ENCODE peak calls at places on chromosomes 1 and 21, in five cellular contexts. One of them, this sample, is unnamed.

GRCh38 chr1:217921126-217921900 is 290.2 kb downstream of the SPATA17 start:
- DNase-seq in H9: no peak
- DNase-seq in nephron progenitor cell: no peak
- DNase-seq in WERI-Rb-1: no peak
- DNase-seq in endothelial cell: no peak
- DNase-seq in this sample: no peak

GRCh38 chr1:2526824-2527552 is 592 bp upstream of the PANK4 start:
- DNase-seq in WERI-Rb-1: no peak
- DNase-seq in H9: no peak
- DNase-seq in endothelial cell: no peak
- DNase-seq in nephron progenitor cell: no peak
- DNase-seq in this sample: no peak

GRCh38 chr21:35344582-35344981 is 295.5 kb upstream of the RUNX1 start:
- DNase-seq in WERI-Rb-1: no peak
- DNase-seq in H9: no peak
- DNase-seq in endothelial cell: no peak
- DNase-seq in nephron progenitor cell: no peak
- DNase-seq in this sample: no peak

GRCh38 chr1:243513726-243514491 is 258.1 kb downstream of the SDCCAG8 start:
- DNase-seq in endothelial cell: no peak
- DNase-seq in H9: no peak
- DNase-seq in WERI-Rb-1: no peak
- DNase-seq in nephron progenitor cell: no peak
- DNase-seq in this sample: no peak

GRCh38 chr1:92277105-92277504 is 21.7 kb downstream of the GLMN start:
- DNase-seq in WERI-Rb-1: no peak
- DNase-seq in nephron progenitor cell: no peak
- DNase-seq in H9: no peak
- DNase-seq in endothelial cell: no peak
- DNase-seq in this sample: no peak

GRCh38 chr1:211735208-211736170 is 60.1 kb upstream of the NEK2 start:
- DNase-seq in WERI-Rb-1: no peak
- DNase-seq in H9: peak; percentile 44
- DNase-seq in nephron progenitor cell: no peak
- DNase-seq in endothelial cell: no peak
- DNase-seq in this sample: no peak

GRCh38 chr1:26021647-26022403 is at the start of gene EXTL1:
- DNase-seq in nephron progenitor cell: peak; percentile 69
- DNase-seq in endothelial cell: peak; percentile 57
- DNase-seq in WERI-Rb-1: peak; percentile 87
- DNase-seq in H9: peak; percentile 85
- DNase-seq in this sample: peak; percentile 80

GRCh38 chr1:61255324-61255703 is 173.0 kb downstream of the NFIA start:
- DNase-seq in endothelial cell: no peak
- DNase-seq in WERI-Rb-1: no peak
- DNase-seq in nephron progenitor cell: no peak
- DNase-seq in H9: no peak
- DNase-seq in this sample: no peak

GRCh38 chr1:41626616-41627375 is 142.3 kb upstream of the EDN2 start:
- DNase-seq in WERI-Rb-1: no peak
- DNase-seq in endothelial cell: no peak
- DNase-seq in nephron progenitor cell: no peak
- DNase-seq in H9: peak; percentile 17
- DNase-seq in this sample: no peak

GRCh38 chr1:16434501-16434900 is 2.7 kb downstream of the SPATA21 start:
- DNase-seq in H9: no peak
- DNase-seq in endothelial cell: no peak
- DNase-seq in WERI-Rb-1: no peak
- DNase-seq in nephron progenitor cell: no peak
- DNase-seq in this sample: no peak

GRCh38 chr1:20100632-20101355 is 18.5 kb downstream of the PLA2G2D start:
- DNase-seq in endothelial cell: peak; percentile 54
- DNase-seq in H9: peak; percentile 84
- DNase-seq in WERI-Rb-1: peak; percentile 52
- DNase-seq in nephron progenitor cell: peak; percentile 43
- DNase-seq in this sample: peak; percentile 53

GRCh38 chr1:52141513-52142219 is at the start of gene ZFYVE9:
- DNase-seq in endothelial cell: peak; percentile 91
- DNase-seq in WERI-Rb-1: peak; percentile 73
- DNase-seq in nephron progenitor cell: peak; percentile 89
- DNase-seq in H9: peak; percentile 77
- DNase-seq in this sample: peak; percentile 88
- TF ChIP-seq CTCF in endothelial cell: peak; percentile 86
- TF ChIP-seq CTCF in WERI-Rb-1: peak; percentile 82
- TF ChIP-seq CTCF in nephron progenitor cell: peak; percentile 40
- TF ChIP-seq CTCF in H9: peak; percentile 77
- TF ChIP-seq CTCF in this sample: peak; percentile 77

GRCh38 chr1:4422496-4423289 is 231.7 kb upstream of the AJAP1 start:
- DNase-seq in endothelial cell: no peak
- DNase-seq in WERI-Rb-1: no peak
- DNase-seq in H9: peak; percentile 65
- DNase-seq in nephron progenitor cell: no peak
- DNase-seq in this sample: no peak
- TF ChIP-seq CTCF in endothelial cell: no peak
- TF ChIP-seq CTCF in WERI-Rb-1: peak; percentile 38
- TF ChIP-seq CTCF in H9: peak; percentile 60
- TF ChIP-seq CTCF in nephron progenitor cell: peak; percentile 9
- TF ChIP-seq CTCF in this sample: no peak

GRCh38 chr1:177756161-177756560 is 213.7 kb downstream of the SEC16B start:
- DNase-seq in WERI-Rb-1: no peak
- DNase-seq in endothelial cell: no peak
- DNase-seq in H9: no peak
- DNase-seq in nephron progenitor cell: no peak
- DNase-seq in this sample: no peak
- TF ChIP-seq CTCF in WERI-Rb-1: no peak
- TF ChIP-seq CTCF in endothelial cell: no peak
- TF ChIP-seq CTCF in H9: no peak
- TF ChIP-seq CTCF in nephron progenitor cell: no peak
- TF ChIP-seq CTCF in this sample: no peak

GRCh38 chr1:240004086-240004749 is 87.5 kb upstream of the FMN2 start:
- DNase-seq in endothelial cell: peak; percentile 28
- DNase-seq in WERI-Rb-1: peak; percentile 50
- DNase-seq in nephron progenitor cell: peak; percentile 28
- DNase-seq in H9: no peak
- DNase-seq in this sample: peak; percentile 45
- TF ChIP-seq CTCF in endothelial cell: peak; percentile 87
- TF ChIP-seq CTCF in WERI-Rb-1: peak; percentile 86
- TF ChIP-seq CTCF in nephron progenitor cell: peak; percentile 81
- TF ChIP-seq CTCF in H9: peak; percentile 87
- TF ChIP-seq CTCF in this sample: peak; percentile 92

GRCh38 chr1:110283677-110284076 is 55.5 kb upstream of the RBM15 start:
- DNase-seq in nephron progenitor cell: no peak
- DNase-seq in WERI-Rb-1: no peak
- DNase-seq in H9: no peak
- DNase-seq in endothelial cell: no peak
- DNase-seq in this sample: no peak

GRCh38 chr1:110280804-110281203 is 58.4 kb upstream of the RBM15 start:
- DNase-seq in WERI-Rb-1: no peak
- DNase-seq in endothelial cell: no peak
- DNase-seq in nephron progenitor cell: no peak
- DNase-seq in H9: no peak
- DNase-seq in this sample: no peak

GRCh38 chr1:110280126-110280525 is 59.1 kb upstream of the RBM15 start:
- DNase-seq in H9: peak; percentile 45
- DNase-seq in WERI-Rb-1: no peak
- DNase-seq in endothelial cell: no peak
- DNase-seq in nephron progenitor cell: no peak
- DNase-seq in this sample: no peak

GRCh38 chr1:110281363-110282290 is 57.5 kb upstream of the RBM15 start:
- DNase-seq in endothelial cell: no peak
- DNase-seq in H9: no peak
- DNase-seq in WERI-Rb-1: peak; percentile 62
- DNase-seq in nephron progenitor cell: peak; percentile 25
- DNase-seq in this sample: no peak

GRCh38 chr1:110282395-110282794 is 56.8 kb upstream of the RBM15 start:
- DNase-seq in WERI-Rb-1: no peak
- DNase-seq in nephron progenitor cell: no peak
- DNase-seq in H9: no peak
- DNase-seq in endothelial cell: no peak
- DNase-seq in this sample: no peak
- TF ChIP-seq CTCF in WERI-Rb-1: no peak
- TF ChIP-seq CTCF in nephron progenitor cell: no peak
- TF ChIP-seq CTCF in H9: no peak
- TF ChIP-seq CTCF in endothelial cell: no peak
- TF ChIP-seq CTCF in this sample: no peak

GRCh38 chr1:182589931-182590330 is 875 bp upstream of the RNASEL start:
- DNase-seq in H9: no peak
- DNase-seq in WERI-Rb-1: no peak
- DNase-seq in nephron progenitor cell: no peak
- DNase-seq in endothelial cell: no peak
- DNase-seq in this sample: no peak
- TF ChIP-seq CTCF in H9: no peak
- TF ChIP-seq CTCF in WERI-Rb-1: no peak
- TF ChIP-seq CTCF in nephron progenitor cell: no peak
- TF ChIP-seq CTCF in endothelial cell: no peak
- TF ChIP-seq CTCF in this sample: no peak

This sample was measured in glutamatergic neuron.